ENCODE peak calls at places on chromosomes 5 and 9, in ten cellular contexts. E, D, A, I, N, V, L, C, M and Z are unnamed samples.

GRCh38 chr5:127002390-127002789 is 28.0 kb downstream of the MARCHF3 start:
- DNase-seq in E (peak), D (no peak), A (no peak), I (no peak), N (no peak), V (peak), L (no peak), C (no peak), M (no peak), Z (no peak)

GRCh38 chr5:108233617-108234016 is 148.3 kb downstream of the FBXL17 start:
- DNase-seq in E (no peak), D (no peak), A (no peak), I (no peak), N (no peak), V (no peak), L (no peak), C (no peak), M (no peak), Z (no peak)

GRCh38 chr9:131197160-131197911 is 72.0 kb downstream of the NUP214 start:
- DNase-seq in E (no peak), D (no peak), A (no peak), I (no peak), N (no peak), V (no peak), L (no peak), C (peak), M (no peak), Z (no peak)

GRCh38 chr5:177309351-177310191 is 2.1 kb downstream of the MXD3 start:
- DNase-seq in E (peak), D (peak), A (peak), I (no peak), N (peak), V (peak), L (peak), C (peak), M (peak), Z (peak)

GRCh38 chr9:112174965-112175795 is at the start of gene SUSD1:
- DNase-seq in E (no peak), D (peak), A (peak), I (no peak), N (peak), V (no peak), L (no peak), C (no peak), M (peak), Z (peak)

GRCh38 chr5:163269624-163270023 is 167.8 kb upstream of the CCNG1 start:
- DNase-seq in E (no peak), D (no peak), A (no peak), I (no peak), N (no peak), V (no peak), L (no peak), C (no peak), M (no peak), Z (no peak)

GRCh38 chr5:113357696-113358476 is 76.9 kb downstream of the TSSK1B start:
- DNase-seq in E (no peak), D (no peak), A (no peak), I (no peak), N (no peak), V (no peak), L (no peak), C (no peak), M (no peak), Z (no peak)

GRCh38 chr5:154194348-154195329 is 4.1 kb downstream of the GALNT10 start:
- DNase-seq in E (peak), D (no peak), A (no peak), I (no peak), N (no peak), V (peak), L (no peak), C (no peak), M (no peak), Z (no peak)

GRCh38 chr5:74953961-74954720 is 88.0 kb upstream of the FAM169A start:
- DNase-seq in E (peak), D (no peak), A (no peak), I (no peak), N (no peak), V (peak), L (no peak), C (no peak), M (no peak), Z (no peak)

GRCh38 chr9:135906291-135907005 is 898 bp downstream of the CAMSAP1 start:
- DNase-seq in E (peak), D (peak), A (no peak), I (no peak), N (peak), V (peak), L (peak), C (no peak), M (peak), Z (peak)

GRCh38 chr5:158514353-158514960 is 585.3 kb downstream of the EBF1 start:
- DNase-seq in E (no peak), D (no peak), A (no peak), I (no peak), N (no peak), V (peak), L (no peak), C (no peak), M (no peak), Z (no peak)

GRCh38 chr5:137374110-137374853 is 124.8 kb downstream of the SPOCK1 start:
- DNase-seq in E (no peak), D (peak), A (no peak), I (no peak), N (no peak), V (no peak), L (no peak), C (peak), M (no peak), Z (no peak)

GRCh38 chr9:96491079-96491879 is 41.3 kb downstream of the HABP4 start:
- DNase-seq in E (no peak), D (no peak), A (no peak), I (no peak), N (no peak), V (peak), L (peak), C (no peak), M (peak), Z (peak)

GRCh38 chr5:117235814-117236213 is 661.2 kb upstream of the SEMA6A start:
- DNase-seq in E (no peak), D (no peak), A (no peak), I (no peak), N (no peak), V (no peak), L (no peak), C (no peak), M (no peak), Z (no peak)